ENCODE peak calls at places on chromosomes 7 and 10, in five cellular contexts. I is AG09319, A is AG04450, G is neural progenitor cell, B is astrocyte. T is an unnamed sample.

GRCh38 chr7:17773289-17773626 is 167.0 kb downstream of the SNX13 start:
- DNase-seq in G (no peak), B (peak; percentile 92), I (peak; percentile 55), A (peak; percentile 43), T (no peak)

GRCh38 chr7:70855373-70855772 is 276.6 kb upstream of the GALNT17 start:
- DNase-seq in G (no peak), A (no peak), I (no peak), B (no peak), T (no peak)

GRCh38 chr10:117543999-117544728 is 1.6 kb downstream of the EMX2 start:
- DNase-seq in I (no peak), G (peak; percentile 73), B (no peak), A (no peak), T (no peak)

GRCh38 chr7:85261341-85261740 is 74.5 kb upstream of the SEMA3D start:
- DNase-seq in G (no peak), A (no peak), B (peak; percentile 1), I (no peak), T (no peak)

GRCh38 chr7:112481833-112482669 is 1.3 kb downstream of the LSMEM1 start:
- DNase-seq in B (peak; percentile 92), G (no peak), I (peak; percentile 36), A (no peak), T (no peak)

GRCh38 chr7:112238852-112239610 is 32.5 kb downstream of the ZNF277 start:
- DNase-seq in G (no peak), I (no peak), B (peak; percentile 22), A (no peak), T (no peak)

GRCh38 chr10:5596611-5597341 is 69.6 kb downstream of the ASB13 start:
- DNase-seq in B (no peak), A (no peak), I (no peak), G (no peak), T (no peak)

GRCh38 chr10:102421645-102422585 is 1.3 kb downstream of the FBXL15 start:
- DNase-seq in A (no peak), I (no peak), B (no peak), G (peak; percentile 52), T (peak; percentile 71)

GRCh38 chr10:5609952-5610616 is 56.3 kb downstream of the ASB13 start:
- DNase-seq in A (no peak), B (no peak), G (no peak), I (no peak), T (no peak)

GRCh38 chr7:32223721-32224120 is 153.5 kb upstream of the PDE1C start:
- DNase-seq in B (no peak), G (no peak), A (no peak), I (no peak), T (peak; percentile 50)

GRCh38 chr7:41143074-41143473 is 559.8 kb downstream of the INHBA start:
- DNase-seq in I (no peak), A (no peak), G (no peak), B (no peak), T (no peak)

GRCh38 chr7:24572421-24573007 is 738 bp upstream of the PALS2 start:
- DNase-seq in I (no peak), B (peak; percentile 53), A (no peak), G (no peak), T (no peak)

GRCh38 chr7:151439855-151440798 is at the start of gene CRYGN:
- DNase-seq in I (no peak), A (no peak), G (peak; percentile 83), B (no peak), T (no peak)

GRCh38 chr10:30413996-30414576 is 19.9 kb upstream of the MAP3K8 start:
- DNase-seq in I (no peak), G (peak; percentile 57), B (peak; percentile 32), A (no peak), T (no peak)

GRCh38 chr7:101779267-101779666 is 38.2 kb upstream of the CUX1 start:
- DNase-seq in G (no peak), B (peak; percentile 3), I (no peak), A (no peak), T (no peak)

GRCh38 chr7:116180302-116180701 is 30.0 kb upstream of the TES start:
- DNase-seq in B (no peak), I (no peak), G (peak; percentile 61), A (no peak), T (no peak)

GRCh38 chr10:51683031-51683830 is 16.2 kb downstream of the CSTF2T start:
- DNase-seq in B (no peak), G (no peak), I (peak; percentile 64), A (no peak), T (no peak)

GRCh38 chr10:3330687-3331086 is 158.1 kb upstream of the PITRM1 start:
- DNase-seq in B (peak; percentile 76), A (peak; percentile 16), G (no peak), I (no peak), T (no peak)

GRCh38 chr7:86814980-86815379 is 171.3 kb downstream of the GRM3 start:
- DNase-seq in B (no peak), G (peak; percentile 71), A (no peak), I (no peak), T (no peak)
- TF ChIP-seq CTCF in B (peak; percentile 24), G (peak; percentile 77), A (peak; percentile 28), I (no peak), T (peak; percentile 79)

DNA sequence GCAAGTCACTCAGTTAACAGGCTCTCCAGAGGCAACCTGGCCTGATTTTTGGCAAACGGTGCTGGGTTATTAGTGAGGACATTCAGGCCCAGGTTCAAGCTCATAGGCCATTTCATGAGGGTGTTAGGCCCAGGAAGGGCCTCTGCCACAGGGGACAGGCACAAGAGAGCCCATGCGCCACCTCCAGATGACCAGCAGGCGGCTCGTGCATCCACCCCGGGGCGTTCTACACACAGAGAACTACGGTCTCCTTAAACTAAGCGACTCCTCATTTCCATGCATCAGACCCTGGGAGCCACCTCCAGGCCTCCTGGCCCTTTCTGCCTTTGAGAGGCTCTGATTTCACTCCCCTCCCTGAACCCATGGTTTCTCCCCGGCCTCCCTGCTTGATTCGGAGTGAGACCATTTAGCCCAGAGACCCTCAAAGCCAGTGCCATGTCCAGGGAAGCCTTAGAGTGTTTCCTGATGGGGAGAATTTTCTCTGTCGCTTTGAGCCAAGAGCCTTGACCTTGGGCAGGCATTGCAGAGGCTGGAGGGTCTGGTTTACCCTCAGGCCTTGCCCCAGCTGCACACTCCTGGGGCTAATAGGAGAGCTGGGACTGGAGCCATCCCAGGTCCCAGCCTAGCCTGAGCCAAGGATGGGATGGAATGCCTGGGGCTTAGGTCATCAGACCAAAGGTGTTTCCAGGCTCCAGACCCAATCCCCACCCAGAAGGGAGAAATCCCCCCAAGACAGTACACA is 188.0 kb downstream of the GRID1 start:
- DNase-seq in G (peak; percentile 74), A (no peak), I (no peak), B (no peak), T (no peak)
- TF ChIP-seq CTCF in G (peak; percentile 70), A (peak; percentile 34), I (peak; percentile 6), B (peak; percentile 6), T (peak; percentile 72)

GRCh38 chr10:45443101-45444009 is 69.3 kb downstream of the ALOX5 start:
- DNase-seq in B (no peak), I (no peak), A (no peak), G (no peak), T (no peak)

GRCh38 chr10:45444022-45444421 is 70.0 kb downstream of the ALOX5 start:
- DNase-seq in I (no peak), A (no peak), B (no peak), G (no peak), T (no peak)

GRCh38 chr10:45441791-45442190 is 67.8 kb downstream of the ALOX5 start:
- DNase-seq in I (no peak), B (no peak), A (no peak), G (no peak), T (no peak)

GRCh38 chr10:45442251-45442650 is 68.2 kb downstream of the ALOX5 start:
- DNase-seq in A (no peak), G (no peak), I (no peak), B (no peak), T (no peak)

DNA sequence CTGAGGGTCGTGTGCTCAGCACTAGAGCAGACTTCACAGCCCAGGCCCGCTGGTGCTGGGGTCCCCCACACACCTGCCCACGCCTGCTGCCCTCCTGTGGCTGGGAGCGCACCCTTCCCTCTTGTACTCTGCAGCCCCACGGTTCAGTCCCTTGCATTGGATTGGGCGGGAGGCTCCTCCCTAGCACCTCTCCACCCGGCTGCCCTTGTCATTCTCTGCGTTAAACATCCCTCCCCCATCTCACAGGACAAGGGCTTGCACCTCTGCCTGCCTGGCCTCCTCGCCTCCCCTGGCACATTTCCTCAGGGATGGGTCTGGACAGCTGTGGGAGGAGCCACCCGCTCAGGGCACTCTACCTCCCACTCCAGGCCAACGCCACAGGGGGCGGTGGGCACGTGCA is 68.7 kb downstream of the ALOX5 start:
- DNase-seq in G (no peak), A (no peak), I (no peak), B (no peak), T (no peak)
- TF ChIP-seq CTCF in G (peak; percentile 17), A (no peak), I (no peak), B (no peak), T (no peak)

DNA sequence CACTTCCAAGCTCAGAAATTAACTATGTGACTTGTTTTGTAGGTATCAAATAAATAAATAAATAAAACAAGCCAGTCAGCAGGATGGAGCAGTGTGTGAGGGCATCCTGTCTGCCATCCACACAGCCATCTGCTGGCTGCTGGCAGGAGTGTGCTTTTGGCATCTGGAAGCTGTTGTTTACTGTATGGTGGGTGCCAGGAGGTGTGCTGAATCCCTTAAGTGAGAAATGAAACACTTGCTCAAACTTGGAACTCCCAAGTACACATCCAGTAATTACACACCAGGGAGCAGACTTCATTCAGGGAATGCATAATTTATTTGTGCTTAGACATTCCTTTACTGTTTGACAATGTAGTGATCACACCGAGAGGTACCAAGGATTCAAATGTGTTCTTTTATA is 16.9 kb upstream of the TAX1BP1 start:
- DNase-seq in B (no peak), G (no peak), A (no peak), I (no peak), T (no peak)
- TF ChIP-seq CTCF in B (no peak), G (no peak), A (no peak), I (peak; percentile 16), T (no peak)

GRCh38 chr7:25881317-25881716 is 270.7 kb upstream of the NFE2L3 start:
- DNase-seq in A (no peak), B (no peak), I (no peak), G (no peak), T (no peak)
- TF ChIP-seq CTCF in A (no peak), B (no peak), I (no peak), G (no peak), T (no peak)

GRCh38 chr7:30159698-30160143 is 24.9 kb downstream of the MTURN start:
- DNase-seq in I (no peak), B (peak; percentile 30), G (no peak), A (no peak), T (no peak)
- TF ChIP-seq CTCF in I (peak; percentile 18), B (peak; percentile 9), G (no peak), A (peak; percentile 30), T (no peak)

DNA sequence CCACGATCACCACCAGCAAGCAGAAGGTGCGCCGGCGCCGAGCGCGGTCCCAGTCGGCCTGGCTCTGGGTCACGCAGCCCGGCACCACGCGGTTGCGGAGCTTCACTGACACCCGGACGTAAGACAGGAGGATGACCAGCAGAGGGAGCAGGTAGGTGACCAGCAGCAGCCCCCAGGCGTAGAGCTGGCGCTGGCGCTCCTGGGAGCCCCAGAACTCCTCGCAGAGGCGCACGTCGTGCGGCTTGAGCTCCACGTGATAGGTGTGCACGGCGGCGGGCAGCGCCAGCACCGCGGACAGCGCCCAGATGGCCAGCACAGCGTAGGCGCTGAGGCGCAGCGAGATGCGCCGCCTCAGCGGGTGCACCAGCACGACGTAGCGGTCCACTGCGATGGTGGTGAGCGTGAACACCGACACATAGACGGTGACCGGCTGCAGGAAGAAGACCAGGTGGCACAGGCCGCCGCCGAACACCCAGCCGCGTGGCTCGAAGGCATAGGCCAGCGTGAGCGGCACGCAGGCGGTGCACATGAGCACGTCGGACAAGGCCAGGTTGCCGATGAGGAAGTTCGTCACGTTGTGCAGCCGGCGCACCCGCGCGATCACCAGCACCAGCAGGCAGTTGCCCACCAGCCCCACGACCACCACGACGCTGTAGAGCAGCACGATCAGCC is 920 bp downstream of the PRLHR start:
- DNase-seq in G (peak; percentile 99), I (no peak), B (peak; percentile 13), A (no peak), T (peak; percentile 80)
- TF ChIP-seq CTCF in G (peak; percentile 77), I (peak; percentile 24), B (no peak), A (no peak), T (peak; percentile 73)